ENCODE peak calls at places on chromosome 3, in eight cellular contexts. G, F, D, O, I, Y, L and H are unnamed samples.

GRCh38 chr3:99646107-99646435 is 7.7 kb downstream of the COL8A1 start:
- DNase-seq in G (peak; percentile 53), F (no peak), D (no peak), O (no peak), I (no peak), Y (no peak), L (no peak), H (no peak)

GRCh38 chr3:156256945-156257344 is 136.6 kb downstream of the KCNAB1 start:
- DNase-seq in G (no peak), F (no peak), D (no peak), O (no peak), I (no peak), Y (no peak), L (no peak), H (no peak)

GRCh38 chr3:117355566-117355965 is 646.0 kb downstream of the TUSC7 start:
- DNase-seq in G (peak; percentile 15), F (no peak), D (peak; percentile 3), O (peak; percentile 28), I (no peak), Y (no peak), L (no peak), H (peak; percentile 4)

GRCh38 chr3:64824281-64824980 is 136.6 kb upstream of the ADAMTS9 start:
- DNase-seq in G (peak; percentile 30), F (no peak), D (no peak), O (peak; percentile 83), I (no peak), Y (no peak), L (no peak), H (no peak)

GRCh38 chr3:173753593-173753992 is 356.0 kb downstream of the NLGN1 start:
- DNase-seq in G (no peak), F (no peak), D (no peak), O (no peak), I (no peak), Y (no peak), L (no peak), H (no peak)

GRCh38 chr3:61761694-61762430 is 200.5 kb downstream of the PTPRG start:
- DNase-seq in G (no peak), F (no peak), D (no peak), O (no peak), I (no peak), Y (no peak), L (no peak), H (no peak)

GRCh38 chr3:141763088-141763750 is at the start of gene GRK7:
- DNase-seq in G (no peak), F (no peak), D (no peak), O (no peak), I (no peak), Y (no peak), L (no peak), H (no peak)

GRCh38 chr3:52193059-52193458 is 4.9 kb upstream of the ALAS1 start:
- DNase-seq in G (peak; percentile 49), F (peak; percentile 79), D (peak; percentile 43), O (peak; percentile 16), I (no peak), Y (no peak), L (no peak), H (no peak)

GRCh38 chr3:126850370-126851085 is 132.4 kb upstream of the PLXNA1 start:
- DNase-seq in G (peak; percentile 57), F (peak; percentile 61), D (no peak), O (peak; percentile 75), I (no peak), Y (no peak), L (no peak), H (no peak)

GRCh38 chr3:49017978-49018706 is at the start of gene DALRD3:
- DNase-seq in G (peak; percentile 51), F (peak; percentile 87), D (peak; percentile 33), O (peak; percentile 72), I (peak; percentile 65), Y (peak; percentile 79), L (peak; percentile 68), H (peak; percentile 88)

GRCh38 chr3:114314259-114314658 is 20.4 kb downstream of the TIGIT start:
- DNase-seq in G (no peak), F (no peak), D (no peak), O (no peak), I (no peak), Y (no peak), L (no peak), H (no peak)

GRCh38 chr3:192830279-192831110 is 87.2 kb downstream of the MB21D2 start:
- DNase-seq in G (no peak), F (no peak), D (no peak), O (peak; percentile 51), I (no peak), Y (no peak), L (no peak), H (peak; percentile 65)

GRCh38 chr3:183298708-183299153 is 45.7 kb downstream of the B3GNT5 start:
- DNase-seq in G (peak; percentile 99), F (peak; percentile 84), D (no peak), O (peak; percentile 98), I (no peak), Y (no peak), L (peak; percentile 63), H (no peak)

GRCh38 chr3:4980229-4981159 is 1.3 kb downstream of the BHLHE40 start:
- DNase-seq in G (peak; percentile 93), F (peak; percentile 97), D (peak; percentile 64), O (peak; percentile 94), I (peak; percentile 79), Y (peak; percentile 62), L (peak; percentile 94), H (peak; percentile 91)

GRCh38 chr3:4979401-4980228 is at the start of gene BHLHE40:
- DNase-seq in G (peak; percentile 59), F (peak; percentile 81), D (no peak), O (no peak), I (peak; percentile 49), Y (no peak), L (peak; percentile 34), H (peak; percentile 51)

GRCh38 chr3:4977889-4978258 is 1.4 kb upstream of the BHLHE40 start:
- DNase-seq in G (no peak), F (no peak), D (no peak), O (peak; percentile 85), I (peak; percentile 22), Y (no peak), L (peak; percentile 39), H (no peak)

GRCh38 chr3:4978259-4978965 is 825 bp upstream of the BHLHE40 start:
- DNase-seq in G (peak; percentile 96), F (peak; percentile 99), D (peak; percentile 94), O (peak; percentile 99), I (peak; percentile 28), Y (peak; percentile 94), L (peak; percentile 97), H (peak; percentile 95)

GRCh38 chr3:4978966-4979400 is 254 bp upstream of the BHLHE40 start:
- DNase-seq in G (peak; percentile 96), F (peak; percentile 97), D (peak; percentile 89), O (peak; percentile 100), I (peak; percentile 45), Y (peak; percentile 95), L (peak; percentile 97), H (peak; percentile 96)
- H3K4me3 ChIP-seq in G (no peak overlapping the region), F (peak overlapping the region; percentile 64), D (peak overlapping the region; percentile 88), O (peak overlapping the region; percentile 99), I (no peak overlapping the region), Y (peak overlapping the region; percentile 72), L (peak overlapping the region; percentile 60), H (peak overlapping the region; percentile 84)

DNA sequence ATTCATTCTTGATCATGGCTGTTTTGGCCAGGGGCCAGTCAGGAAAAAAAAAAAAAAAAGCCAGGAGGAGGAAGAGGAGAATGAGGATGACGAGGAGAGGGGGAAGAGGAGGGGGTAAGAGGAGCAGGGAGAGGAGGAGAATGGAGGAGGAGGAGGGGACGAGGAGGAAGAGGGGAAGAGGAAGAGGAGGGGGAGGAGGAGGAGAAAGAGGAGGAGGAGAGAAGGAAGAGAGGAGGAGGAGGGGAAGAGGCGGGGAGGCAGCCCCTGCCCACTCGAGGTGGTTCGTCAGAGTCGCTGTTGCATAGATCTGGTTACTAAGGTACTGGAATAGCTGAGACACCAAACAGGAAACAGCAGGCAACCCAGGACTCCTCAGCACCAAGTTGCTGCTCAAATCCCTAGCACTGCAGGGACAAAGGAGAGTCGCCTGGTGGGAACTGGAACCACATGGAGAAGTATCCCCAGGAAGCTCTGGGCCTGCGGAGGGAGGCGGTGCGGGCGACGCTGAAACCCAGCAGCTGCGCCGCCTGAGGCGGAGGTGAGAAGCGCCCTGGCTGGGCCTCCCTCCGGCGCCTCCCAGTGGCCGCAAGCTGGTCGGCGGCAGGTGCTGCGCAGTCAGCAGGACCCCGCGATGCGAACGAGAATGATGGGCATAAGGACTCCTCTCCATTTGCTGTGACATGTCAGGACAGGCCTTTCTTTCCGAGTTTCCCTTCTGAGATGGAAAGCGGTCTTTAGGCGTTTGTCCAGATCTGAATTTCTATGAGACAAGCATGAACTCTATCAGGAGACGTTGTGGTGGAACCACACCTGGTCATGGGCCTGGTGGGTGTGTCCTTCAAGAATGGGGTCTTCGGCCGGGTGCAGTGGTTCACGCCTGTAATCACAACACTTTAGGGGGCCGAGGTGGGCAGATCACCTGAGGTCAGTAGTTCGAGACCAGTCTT is 17.5 kb downstream of the FAM240A start:
- DNase-seq in G (peak; percentile 77), F (peak; percentile 93), D (peak; percentile 48), O (peak; percentile 78), I (peak; percentile 76), Y (peak; percentile 52), L (peak; percentile 67), H (peak; percentile 80)
- H3K4me3 ChIP-seq in G (peak overlapping the region; percentile 1), F (peak overlapping the region; percentile 41), D (no peak overlapping the region), O (peak overlapping the region; percentile 45), I (peak overlapping the region; percentile 66), Y (no peak overlapping the region), L (peak overlapping the region; percentile 47), H (no peak overlapping the region)

DNA sequence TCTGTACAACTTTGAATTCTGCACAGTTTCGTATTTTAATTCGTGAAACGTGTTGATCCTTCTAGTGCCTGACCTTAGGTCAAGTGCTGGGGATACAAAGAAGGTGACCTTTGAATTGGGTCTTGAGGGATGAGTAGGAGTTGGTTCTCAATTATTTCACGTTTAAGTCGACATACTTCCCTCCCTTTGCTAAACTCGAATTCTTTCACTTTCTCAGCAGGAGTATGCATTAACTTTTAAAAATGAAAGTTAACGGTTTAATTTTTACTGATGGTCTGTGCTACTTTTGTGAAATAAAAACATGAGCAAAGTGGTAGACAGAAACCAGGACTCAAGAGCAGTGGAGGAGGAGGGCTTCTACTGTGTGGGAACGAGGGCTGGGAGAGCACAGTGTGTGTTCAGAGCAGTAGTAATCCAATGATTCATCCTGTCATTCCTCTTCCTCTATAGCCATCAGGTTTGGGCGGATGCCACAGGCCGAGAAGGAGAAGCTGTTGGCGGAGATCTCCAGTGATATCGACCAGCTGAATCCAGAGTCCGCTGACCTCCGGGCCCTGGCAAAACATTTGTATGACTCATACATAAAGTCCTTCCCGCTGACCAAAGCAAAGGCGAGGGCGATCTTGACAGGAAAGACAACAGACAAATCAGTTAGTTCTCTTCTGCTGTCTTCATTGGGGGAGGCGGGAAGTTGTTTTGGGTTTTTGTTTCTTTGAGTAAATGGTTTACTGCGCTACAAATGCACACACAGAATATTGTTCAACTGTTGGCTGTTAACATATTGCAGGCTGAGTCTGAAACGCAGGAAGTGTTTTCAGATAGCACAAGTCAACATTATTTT is 78.6 kb upstream of the TSEN2 start:
- DNase-seq in G (peak; percentile 99), F (peak; percentile 87), D (peak; percentile 70), O (peak; percentile 98), I (no peak), Y (peak; percentile 92), L (peak; percentile 85), H (no peak)
- H3K4me3 ChIP-seq in G (no peak overlapping the region), F (no peak overlapping the region), D (peak overlapping the region; percentile 3), O (no peak overlapping the region), I (no peak overlapping the region), Y (peak overlapping the region; percentile 6), L (no peak overlapping the region), H (no peak overlapping the region)

DNA sequence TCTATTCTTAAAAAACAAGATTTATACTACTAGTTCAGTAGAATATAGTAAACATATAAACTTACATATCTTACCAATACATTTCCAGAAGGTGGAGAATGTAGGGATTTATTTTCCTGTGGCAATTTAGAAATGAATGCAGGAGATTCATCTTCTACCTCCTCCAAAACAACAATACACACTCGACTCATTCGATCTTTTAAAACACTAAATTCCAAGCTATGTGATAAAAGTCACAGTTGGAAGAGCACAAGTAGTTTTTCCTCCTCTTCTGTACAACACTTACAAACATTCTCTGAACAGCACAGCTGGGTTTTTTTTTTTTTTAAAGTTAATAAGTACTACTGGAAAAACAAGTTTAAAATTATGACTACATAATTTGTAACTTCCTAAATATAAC is 1.4 kb downstream of the ANKRD28 start:
- DNase-seq in G (no peak), F (no peak), D (no peak), O (no peak), I (no peak), Y (no peak), L (no peak), H (no peak)
- H3K4me3 ChIP-seq in G (peak overlapping the region; percentile 81), F (peak overlapping the region; percentile 32), D (peak overlapping the region; percentile 45), O (peak overlapping the region; percentile 61), I (peak overlapping the region; percentile 75), Y (no peak overlapping the region), L (peak overlapping the region; percentile 47), H (peak overlapping the region; percentile 67)